ENCODE peak calls at places on chromosomes 4 and X, in four cellular contexts. V is IMR-90, U is mesendoderm, L is H9. H is an unnamed sample.

GRCh38 chrX:31228909-31229308 is 157.1 kb upstream of the FTHL17 start:
- DNase-seq in U (no peak), V (peak; percentile 46), L (no peak), H (no peak)

GRCh38 chrX:7110821-7111276 is 36.7 kb upstream of the STS start:
- DNase-seq in V (no peak), L (no peak), U (peak; percentile 67), H (no peak)

GRCh38 chr4:40482985-40483647 is 146.5 kb downstream of the RBM47 start:
- DNase-seq in V (no peak), L (peak; percentile 67), U (peak; percentile 50), H (peak; percentile 17)

GRCh38 chr4:90127223-90127705 is at the start of gene CCSER1:
- DNase-seq in L (peak; percentile 61), U (peak; percentile 73), V (peak; percentile 1), H (peak; percentile 72)

GRCh38 chr4:183424109-183424751 is 20.2 kb upstream of the CDKN2AIP start:
- DNase-seq in U (no peak), L (peak; percentile 24), V (no peak), H (no peak)

GRCh38 chr4:7774301-7775019 is 165.2 kb downstream of the AFAP1 start:
- DNase-seq in U (no peak), L (no peak), V (no peak), H (no peak)

GRCh38 chr4:71275570-71275969 is 63.2 kb upstream of the SLC4A4 start:
- DNase-seq in U (no peak), L (no peak), V (no peak), H (no peak)

GRCh38 chrX:46168254-46168653 is 377.0 kb downstream of the ZNF674 start:
- DNase-seq in L (no peak), U (no peak), V (no peak), H (no peak)

GRCh38 chr4:169124661-169125060 is 114.6 kb upstream of the CBR4 start:
- DNase-seq in V (peak; percentile 42), L (no peak), U (no peak), H (no peak)

GRCh38 chr4:181569553-181569952 is 673.6 kb upstream of the TENM3 start:
- DNase-seq in V (peak; percentile 65), L (no peak), U (peak; percentile 66), H (no peak)

GRCh38 chrX:70168238-70169188 is 8.8 kb upstream of the DGAT2L6 start:
- DNase-seq in V (peak; percentile 77), U (peak; percentile 80), L (peak; percentile 48), H (peak; percentile 10)

GRCh38 chrX:78075787-78076389 is 28.2 kb upstream of the PGK1 start:
- DNase-seq in V (no peak), L (no peak), U (no peak), H (no peak)

GRCh38 chr4:17132226-17132625 is 233.8 kb upstream of the LDB2 start:
- DNase-seq in U (no peak), L (no peak), V (no peak), H (no peak)

GRCh38 chr4:180101348-180102083 is 2141.7 kb upstream of the TENM3 start:
- DNase-seq in U (no peak), L (peak; percentile 36), V (no peak), H (no peak)

GRCh38 chr4:84496356-84497219 is 2.5 kb downstream of the NKX6-1 start:
- DNase-seq in V (no peak), U (peak; percentile 73), L (peak; percentile 65), H (peak; percentile 78)

GRCh38 chrX:14476169-14476568 is 53.2 kb upstream of the GLRA2 start:
- DNase-seq in L (no peak), V (no peak), U (no peak), H (no peak)

GRCh38 chrX:79270401-79270800 is 96.7 kb downstream of the ITM2A start:
- DNase-seq in V (no peak), L (peak; percentile 39), U (peak; percentile 59), H (peak; percentile 43)

GRCh38 chr4:74503580-74503979 is 58.6 kb downstream of the AREG start:
- DNase-seq in L (no peak), V (peak; percentile 88), U (no peak), H (no peak)

GRCh38 chrX:103073442-103073841 is 9.5 kb upstream of the BEX1 start:
- DNase-seq in U (no peak), L (no peak), V (no peak), H (no peak)

GRCh38 chr4:126123933-126124332 is 809.2 kb downstream of the FAT4 start:
- DNase-seq in V (peak; percentile 36), U (no peak), L (no peak), H (no peak)

GRCh38 chr4:21184788-21185187 is 484.5 kb downstream of the PACRGL start:
- DNase-seq in L (no peak), V (no peak), U (peak; percentile 18), H (no peak)

GRCh38 chr4:156193800-156194199 is 240.1 kb upstream of the CTSO start:
- DNase-seq in U (no peak), V (peak; percentile 33), L (no peak), H (no peak)

GRCh38 chr4:88143504-88143903 is 14.9 kb downstream of the ABCG2 start:
- DNase-seq in V (peak; percentile 90), L (no peak), U (peak; percentile 60), H (no peak)

GRCh38 chr4:99403380-99404194 is 31.6 kb downstream of the ADH7 start:
- DNase-seq in V (peak; percentile 74), U (no peak), L (no peak), H (no peak)

GRCh38 chrX:22325091-22325490 is 52.4 kb downstream of the CBLL2 start:
- DNase-seq in L (no peak), V (peak; percentile 59), U (no peak), H (no peak)

GRCh38 chr4:89134775-89135319 is 23.5 kb downstream of the TIGD2 start:
- DNase-seq in L (no peak), U (peak; percentile 81), V (peak; percentile 83), H (no peak)

GRCh38 chrX:49040376-49040955 is 2.7 kb downstream of the TFE3 start:
- DNase-seq in U (no peak), V (peak; percentile 25), L (no peak), H (no peak)

GRCh38 chr4:169147217-169147616 is 123.5 kb downstream of the SH3RF1 start:
- DNase-seq in L (no peak), U (no peak), V (peak; percentile 34), H (no peak)

GRCh38 chr4:31068257-31069075 is 348.3 kb downstream of the PCDH7 start:
- DNase-seq in L (no peak), V (peak; percentile 29), U (no peak), H (no peak)

GRCh38 chrX:115949900-115950822 is 220.4 kb upstream of the AGTR2 start:
- DNase-seq in U (peak; percentile 63), L (peak; percentile 69), V (no peak), H (no peak)

GRCh38 chr4:108054025-108054424 is 64.3 kb downstream of the HADH start:
- DNase-seq in V (no peak), L (no peak), U (no peak), H (no peak)

GRCh38 chr4:43132010-43132582 is 239.6 kb downstream of the GRXCR1 start:
- DNase-seq in L (peak; percentile 55), U (peak; percentile 61), V (peak; percentile 66), H (no peak)

GRCh38 chrX:154376768-154377167 is 2.3 kb upstream of the EMD start:
- DNase-seq in V (peak; percentile 24), U (no peak), L (no peak), H (no peak)

GRCh38 chrX:131609480-131609879 is 65.6 kb downstream of the OR13H1 start:
- DNase-seq in L (peak; percentile 31), V (no peak), U (peak; percentile 2), H (no peak)

GRCh38 chr4:184273166-184274147 is 55.8 kb upstream of the ENPP6 start:
- DNase-seq in U (no peak), L (peak; percentile 17), V (no peak), H (peak; percentile 30)

GRCh38 chr4:19722404-19722803 is 529.3 kb upstream of the SLIT2 start:
- DNase-seq in U (no peak), V (no peak), L (no peak), H (no peak)

GRCh38 chr4:19725130-19725529 is 526.6 kb upstream of the SLIT2 start:
- DNase-seq in V (peak; percentile 12), L (no peak), U (no peak), H (no peak)

GRCh38 chr4:19727141-19727540 is 524.6 kb upstream of the SLIT2 start:
- DNase-seq in V (no peak), U (no peak), L (no peak), H (no peak)

GRCh38 chr4:19721587-19721986 is 530.1 kb upstream of the SLIT2 start:
- DNase-seq in L (no peak), V (no peak), U (peak; percentile 73), H (no peak)
- H4K5ac ChIP-seq in L (no peak overlapping the region), V (no peak overlapping the region), U (no peak overlapping the region), H (no peak overlapping the region)

GRCh38 chr4:137610960-137611359 is 78.7 kb upstream of the PCDH18 start:
- DNase-seq in V (peak; percentile 19), L (peak; percentile 41), U (peak; percentile 58), H (no peak)

GRCh38 chr4:137614491-137614890 is 82.2 kb upstream of the PCDH18 start:
- DNase-seq in U (no peak), L (no peak), V (peak; percentile 80), H (no peak)

GRCh38 chr4:137608085-137608484 is 75.8 kb upstream of the PCDH18 start:
- DNase-seq in L (no peak), V (no peak), U (peak; percentile 3), H (no peak)

GRCh38 chr4:137609693-137610450 is 77.6 kb upstream of the PCDH18 start:
- DNase-seq in L (no peak), U (peak; percentile 44), V (peak; percentile 78), H (no peak)

GRCh38 chr4:137611998-137612700 is 79.9 kb upstream of the PCDH18 start:
- DNase-seq in U (no peak), V (no peak), L (no peak), H (no peak)
- H4K5ac ChIP-seq in U (no peak overlapping the region), V (peak overlapping the region; percentile 68), L (no peak overlapping the region), H (no peak overlapping the region)

GRCh38 chr4:152289963-152290362 is 245.9 kb downstream of the FBXW7 start:
- DNase-seq in L (no peak), V (no peak), U (no peak), H (no peak)
- H4K5ac ChIP-seq in L (no peak overlapping the region), V (no peak overlapping the region), U (no peak overlapping the region), H (no peak overlapping the region)

DNA sequence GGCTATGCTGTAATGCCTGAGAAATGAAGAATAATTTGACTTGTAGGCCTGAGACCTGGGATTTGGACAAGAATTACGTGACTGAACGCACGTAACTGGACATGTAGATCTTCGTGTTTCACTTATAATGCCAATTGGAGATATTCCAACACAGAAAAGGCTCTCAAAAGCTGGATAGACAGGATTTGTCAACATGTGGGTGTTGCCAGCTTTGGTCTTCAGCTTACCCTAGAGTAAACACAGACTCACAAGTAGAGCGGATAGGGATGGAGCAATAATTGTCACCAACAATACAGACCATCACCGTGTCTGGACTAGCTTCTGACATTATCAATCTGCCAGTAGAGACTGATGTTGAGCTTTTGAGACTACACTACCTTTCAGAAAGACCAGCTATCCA is 1511.0 kb upstream of the ADGRL3 start:
- DNase-seq in U (no peak), V (no peak), L (no peak), H (no peak)
- H4K5ac ChIP-seq in U (no peak overlapping the region), V (no peak overlapping the region), L (no peak overlapping the region), H (no peak overlapping the region)

DNA sequence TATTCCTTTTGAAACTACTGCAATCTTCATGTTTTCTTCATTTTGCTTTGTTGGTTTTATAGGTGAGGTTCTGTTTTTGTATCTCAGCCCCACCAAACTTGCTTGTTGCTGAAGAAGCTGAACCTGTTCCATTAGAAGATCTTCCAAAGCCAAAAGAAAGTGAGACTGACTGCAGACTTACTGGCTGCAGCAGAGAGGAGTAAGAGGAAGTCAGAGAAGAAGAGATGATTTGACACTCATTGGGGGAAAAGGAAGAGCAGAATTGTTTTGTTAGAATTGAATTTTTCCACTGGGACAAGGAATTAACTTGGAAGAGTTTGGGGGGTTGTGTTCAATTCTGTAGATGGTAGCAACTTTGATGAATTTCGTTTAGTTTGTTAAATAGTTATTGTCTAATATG is 3.1 kb downstream of the TEX13D start:
- DNase-seq in L (no peak), V (no peak), U (no peak), H (no peak)
- H4K5ac ChIP-seq in L (no peak overlapping the region), V (no peak overlapping the region), U (no peak overlapping the region), H (no peak overlapping the region)

H was measured in H1.